ENCODE peak calls at places on chromosomes 13 and 19, in four cellular contexts. N is fibroblast of lung; J is neural progenitor cell; X is CD8-positive, alpha-beta memory T cell. H is an unnamed sample.

GRCh38 chr13:51249767-51250741 is 27.9 kb downstream of the FAM124A start:
- DNase-seq in J (no peak), X (no peak), N (no peak), H (no peak)

GRCh38 chr13:31377946-31378345 is 178.2 kb downstream of the B3GLCT start:
- DNase-seq in X (no peak), N (no peak), J (no peak), H (no peak)

GRCh38 chr13:92913840-92914239 is 312.8 kb upstream of the GPC6 start:
- DNase-seq in J (no peak), X (no peak), N (no peak), H (no peak)

GRCh38 chr13:73000027-73000674 is 58.7 kb upstream of the KLF5 start:
- DNase-seq in N (no peak), J (no peak), X (no peak), H (peak)

GRCh38 chr19:49823472-49823871 is 5.4 kb downstream of the MED25 start:
- DNase-seq in J (no peak), N (no peak), X (no peak), H (no peak)

GRCh38 chr19:2315818-2316353 is 7.9 kb upstream of the LINGO3 start:
- DNase-seq in X (no peak), J (peak), N (peak), H (peak)

GRCh38 chr13:80337011-80337688 is 3.8 kb downstream of the SPRY2 start:
- DNase-seq in N (peak), J (no peak), X (no peak), H (no peak)

GRCh38 chr13:97574926-97575325 is 141.0 kb downstream of the RAP2A start:
- DNase-seq in N (peak), J (peak), X (no peak), H (peak)

GRCh38 chr13:19958119-19959111 is at the start of gene ZMYM2:
- DNase-seq in N (peak), J (peak), X (peak), H (peak)

GRCh38 chr13:74115138-74115537 is 19.1 kb downstream of the KLF12 start:
- DNase-seq in N (peak), X (no peak), J (no peak), H (no peak)

GRCh38 chr13:20415694-20416107 is 110.0 kb downstream of the CRYL1 start:
- DNase-seq in X (no peak), J (no peak), N (no peak), H (no peak)

GRCh38 chr13:31675521-31675953 is 63.8 kb upstream of the RXFP2 start:
- DNase-seq in J (no peak), X (no peak), N (peak), H (no peak)

GRCh38 chr13:73222627-73223026 is 163.8 kb downstream of the KLF5 start:
- DNase-seq in X (no peak), N (no peak), J (no peak), H (no peak)

GRCh38 chr19:29671393-29672076 is 6.3 kb downstream of the PLEKHF1 start:
- DNase-seq in N (no peak), J (no peak), X (peak), H (no peak)

GRCh38 chr19:42153606-42154405 is 21.6 kb upstream of the POU2F2 start:
- DNase-seq in J (no peak), N (no peak), X (no peak), H (no peak)

GRCh38 chr19:6947745-6948144 is 60.4 kb downstream of the ADGRE1 start:
- DNase-seq in X (no peak), J (no peak), N (peak), H (no peak)

GRCh38 chr19:15675560-15675959 is 2.7 kb downstream of the CYP4F12 start:
- DNase-seq in N (no peak), J (no peak), X (no peak), H (no peak)

GRCh38 chr19:15672580-15673175 is at the start of gene CYP4F12:
- DNase-seq in N (peak), X (peak), J (no peak), H (no peak)

GRCh38 chr19:15671891-15672579 is 852 bp upstream of the CYP4F12 start:
- DNase-seq in J (no peak), X (no peak), N (no peak), H (no peak)

GRCh38 chr19:15671237-15671636 is 1.6 kb upstream of the CYP4F12 start:
- DNase-seq in X (no peak), N (no peak), J (no peak), H (no peak)

GRCh38 chr19:15673176-15673654 is 328 bp downstream of the CYP4F12 start:
- DNase-seq in N (no peak), X (no peak), J (no peak), H (no peak)
- H3K27ac ChIP-seq in N (no peak), X (no peak), J (no peak), H (no peak)

DNA sequence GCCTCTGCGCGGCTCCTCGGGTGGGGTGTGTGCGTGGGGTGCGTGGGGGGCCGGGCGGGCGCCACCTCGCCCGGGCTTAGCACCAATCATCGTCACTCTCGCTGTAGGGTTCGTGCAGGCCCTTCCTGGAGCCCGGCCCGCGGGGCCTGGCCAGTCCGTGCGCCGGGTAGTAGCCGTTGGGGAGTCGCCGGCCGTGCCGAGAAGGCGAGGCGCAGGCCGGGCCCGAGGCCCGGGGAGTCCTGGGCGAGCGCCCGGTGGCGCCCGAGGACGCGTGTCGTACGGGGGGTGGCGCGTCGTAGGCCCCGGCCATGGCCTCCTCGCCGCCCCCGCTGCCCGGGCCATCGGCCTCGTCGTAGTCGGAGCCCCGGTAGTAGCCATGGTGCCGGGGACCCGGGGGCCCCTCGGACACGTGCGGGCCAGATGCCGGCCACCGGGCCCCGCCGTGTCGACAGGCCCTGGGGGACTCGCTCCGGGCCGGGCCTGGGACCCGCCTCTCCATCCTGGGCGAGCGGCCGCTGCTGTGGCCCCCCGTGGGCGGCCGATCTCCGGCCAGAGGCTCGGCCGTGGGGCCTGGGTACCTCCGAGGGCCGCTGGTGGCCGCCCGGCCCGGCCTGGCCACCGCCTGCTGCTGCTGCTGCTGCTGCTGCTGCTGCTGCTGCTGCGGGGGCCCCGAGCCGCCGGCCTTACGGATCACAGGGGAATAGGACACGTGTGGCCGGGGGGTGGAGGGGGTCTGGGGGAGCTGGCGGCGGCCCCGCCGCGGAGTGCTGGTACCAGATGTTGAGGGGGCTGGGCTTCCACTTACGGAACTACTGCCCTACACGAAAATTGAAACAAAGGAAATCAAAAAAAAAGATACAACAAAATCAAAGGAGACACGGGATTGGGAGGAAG is 57.3 kb downstream of the IER2 start:
- DNase-seq in X (no peak), N (no peak), J (peak), H (no peak)
- H3K27ac ChIP-seq in X (peak), N (peak), J (peak), H (no peak)

GRCh38 chr13:49638416-49639072 is 10.2 kb downstream of the ARL11 start:
- DNase-seq in J (no peak), X (no peak), N (no peak), H (no peak)

GRCh38 chr13:49636705-49637104 is 8.4 kb downstream of the ARL11 start:
- DNase-seq in N (no peak), J (no peak), X (no peak), H (no peak)

GRCh38 chr13:49637989-49638388 is 9.7 kb downstream of the ARL11 start:
- DNase-seq in J (no peak), N (no peak), X (no peak), H (no peak)

GRCh38 chr13:49633687-49634086 is 5.4 kb downstream of the ARL11 start:
- DNase-seq in N (no peak), X (no peak), J (no peak), H (no peak)

GRCh38 chr13:49635599-49636433 is 7.5 kb downstream of the ARL11 start:
- DNase-seq in N (peak), X (peak), J (no peak), H (peak)
- H3K27ac ChIP-seq in N (no peak), X (no peak), J (no peak), H (no peak)

GRCh38 chr19:14476663-14477401 is 1.7 kb upstream of the PTGER1 start:
- DNase-seq in X (peak), N (peak), J (no peak), H (peak)
- H3K27ac ChIP-seq in X (no peak), N (peak), J (no peak), H (no peak)

DNA sequence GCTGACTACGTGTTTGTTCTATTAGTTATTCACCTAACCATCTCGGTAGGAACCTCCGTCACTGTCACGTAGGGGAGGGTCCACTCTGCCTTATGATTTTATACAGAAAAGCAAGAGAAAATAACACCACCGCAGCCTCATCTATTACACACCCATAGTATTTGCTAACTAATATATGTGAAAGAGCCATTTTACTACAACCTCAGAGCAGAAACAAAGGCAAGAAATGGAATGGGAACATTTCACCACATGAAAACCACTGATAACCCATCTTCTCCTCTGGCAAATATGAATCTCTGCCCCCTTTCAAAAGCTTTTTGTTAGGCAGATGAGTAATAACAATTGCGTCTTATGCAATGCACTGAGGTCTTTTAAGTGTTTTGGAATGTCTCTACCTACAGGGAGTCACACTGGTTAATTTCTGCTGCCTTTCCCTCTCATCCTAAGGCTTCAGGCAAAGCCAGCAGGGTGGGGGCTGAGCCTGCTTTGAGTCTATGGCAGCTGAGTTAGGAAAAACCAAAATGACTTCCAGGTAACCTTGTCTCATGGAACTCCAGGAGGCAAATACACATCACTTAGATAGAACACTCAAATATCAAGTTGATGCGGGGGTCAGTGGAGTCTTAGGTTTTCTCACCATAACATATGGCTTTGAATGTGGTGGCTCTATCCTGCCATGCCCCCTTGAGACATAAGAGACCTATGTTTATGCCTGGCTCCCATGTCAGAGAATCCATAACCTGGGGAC is 15.0 kb downstream of the TSHZ3 start:
- DNase-seq in J (no peak), N (no peak), X (no peak), H (no peak)
- H3K27ac ChIP-seq in J (no peak), N (peak), X (no peak), H (no peak)

H was measured in mesendoderm.